ENCODE peak calls at places on chromosomes 13 and 19, in five cellular contexts. One of them, this sample, is unnamed. For H3K4me1, the result is how much of the 10 kb centered on the place peaks cover.

GRCh38 chr19:1935484-1936208 is 5.3 kb upstream of the CSNK1G2 start:
- DNase-seq in mesendoderm: peak
- DNase-seq in GM23338: peak
- DNase-seq in PC-3: peak
- DNase-seq in IMR-90: peak
- DNase-seq in this sample: peak

GRCh38 chr13:99150575-99151370 is 49.9 kb upstream of the UBAC2 start:
- DNase-seq in mesendoderm: no peak
- DNase-seq in GM23338: no peak
- DNase-seq in PC-3: peak
- DNase-seq in IMR-90: peak
- DNase-seq in this sample: peak

GRCh38 chr19:47707135-47707925 is 5.9 kb upstream of the EHD2 start:
- DNase-seq in mesendoderm: peak
- DNase-seq in GM23338: peak
- DNase-seq in PC-3: peak
- DNase-seq in IMR-90: peak
- DNase-seq in this sample: peak

GRCh38 chr19:29383696-29384095 is 142.1 kb upstream of the VSTM2B start:
- DNase-seq in mesendoderm: no peak
- DNase-seq in GM23338: no peak
- DNase-seq in PC-3: no peak
- DNase-seq in IMR-90: no peak
- DNase-seq in this sample: no peak

GRCh38 chr13:32962342-32962741 is 53.9 kb upstream of the KL start:
- DNase-seq in mesendoderm: no peak
- DNase-seq in GM23338: no peak
- DNase-seq in PC-3: no peak
- DNase-seq in IMR-90: no peak
- DNase-seq in this sample: no peak

GRCh38 chr19:53809518-53810186 is 14.5 kb downstream of the NLRP12 start:
- DNase-seq in mesendoderm: peak
- DNase-seq in GM23338: peak
- DNase-seq in PC-3: peak
- DNase-seq in IMR-90: no peak
- DNase-seq in this sample: no peak

GRCh38 chr19:42269518-42270345 is 680 bp downstream of the CIC start:
- DNase-seq in mesendoderm: no peak
- DNase-seq in GM23338: no peak
- DNase-seq in PC-3: no peak
- DNase-seq in IMR-90: no peak
- DNase-seq in this sample: no peak

GRCh38 chr19:41868120-41868988 is 8.3 kb downstream of the RPS19 start:
- DNase-seq in mesendoderm: no peak
- DNase-seq in GM23338: no peak
- DNase-seq in PC-3: no peak
- DNase-seq in IMR-90: no peak
- DNase-seq in this sample: no peak

GRCh38 chr19:7099597-7099921 is 30.1 kb downstream of the ZNF557 start:
- DNase-seq in mesendoderm: no peak
- DNase-seq in GM23338: no peak
- DNase-seq in PC-3: peak
- DNase-seq in IMR-90: no peak
- DNase-seq in this sample: no peak

GRCh38 chr19:35206379-35206778 is 22.2 kb downstream of the FAM187B start:
- DNase-seq in mesendoderm: no peak
- DNase-seq in GM23338: no peak
- DNase-seq in PC-3: no peak
- DNase-seq in IMR-90: no peak
- DNase-seq in this sample: peak

GRCh38 chr19:18065173-18065495 is 21.6 kb downstream of the IL12RB1 start:
- DNase-seq in mesendoderm: no peak
- DNase-seq in GM23338: no peak
- DNase-seq in PC-3: no peak
- DNase-seq in IMR-90: no peak
- DNase-seq in this sample: no peak
- H3K4me3 ChIP-seq in mesendoderm: no peak
- H3K4me3 ChIP-seq in GM23338: no peak
- H3K4me3 ChIP-seq in PC-3: no peak
- H3K4me3 ChIP-seq in IMR-90: no peak
- H3K4me3 ChIP-seq in this sample: no peak

GRCh38 chr13:45166858-45167257 is 34.0 kb downstream of the KCTD4 start:
- DNase-seq in mesendoderm: no peak
- DNase-seq in GM23338: no peak
- DNase-seq in PC-3: no peak
- DNase-seq in IMR-90: no peak
- DNase-seq in this sample: peak

GRCh38 chr13:45162821-45163220 is 38.0 kb downstream of the KCTD4 start:
- DNase-seq in mesendoderm: no peak
- DNase-seq in GM23338: no peak
- DNase-seq in PC-3: peak
- DNase-seq in IMR-90: peak
- DNase-seq in this sample: peak

GRCh38 chr13:45167611-45168554 is 33.0 kb downstream of the KCTD4 start:
- DNase-seq in mesendoderm: peak
- DNase-seq in GM23338: no peak
- DNase-seq in PC-3: peak
- DNase-seq in IMR-90: no peak
- DNase-seq in this sample: peak

GRCh38 chr13:45174478-45174877 is 26.4 kb downstream of the KCTD4 start:
- DNase-seq in mesendoderm: no peak
- DNase-seq in GM23338: no peak
- DNase-seq in PC-3: no peak
- DNase-seq in IMR-90: no peak
- DNase-seq in this sample: no peak

DNA sequence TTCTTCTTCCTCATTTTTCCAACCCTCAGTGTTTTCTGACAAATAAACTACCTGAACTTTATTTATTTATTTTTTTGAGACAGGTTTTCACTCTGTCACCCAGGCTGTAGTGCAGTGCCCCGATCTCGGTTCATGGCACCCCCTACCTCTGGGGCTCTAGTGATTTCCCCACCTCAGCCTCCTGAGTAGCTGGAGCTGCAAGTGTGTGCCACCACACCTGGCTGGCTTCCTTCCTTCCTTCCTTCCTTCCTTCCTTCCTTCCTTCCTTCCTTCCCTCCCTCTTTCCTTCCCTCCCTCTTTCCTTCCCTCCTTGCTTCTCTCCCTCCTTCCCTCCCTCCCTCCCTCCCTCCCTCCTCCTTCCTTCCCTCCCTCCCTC is 32.3 kb downstream of the KCTD4 start:
- DNase-seq in mesendoderm: no peak
- DNase-seq in GM23338: no peak
- DNase-seq in PC-3: no peak
- DNase-seq in IMR-90: no peak
- DNase-seq in this sample: no peak
- H3K4me2 ChIP-seq in mesendoderm: no peak
- H3K4me2 ChIP-seq in GM23338: no peak
- H3K4me2 ChIP-seq in PC-3: no peak
- H3K4me2 ChIP-seq in IMR-90: no peak
- H3K4me2 ChIP-seq in this sample: no peak

DNA sequence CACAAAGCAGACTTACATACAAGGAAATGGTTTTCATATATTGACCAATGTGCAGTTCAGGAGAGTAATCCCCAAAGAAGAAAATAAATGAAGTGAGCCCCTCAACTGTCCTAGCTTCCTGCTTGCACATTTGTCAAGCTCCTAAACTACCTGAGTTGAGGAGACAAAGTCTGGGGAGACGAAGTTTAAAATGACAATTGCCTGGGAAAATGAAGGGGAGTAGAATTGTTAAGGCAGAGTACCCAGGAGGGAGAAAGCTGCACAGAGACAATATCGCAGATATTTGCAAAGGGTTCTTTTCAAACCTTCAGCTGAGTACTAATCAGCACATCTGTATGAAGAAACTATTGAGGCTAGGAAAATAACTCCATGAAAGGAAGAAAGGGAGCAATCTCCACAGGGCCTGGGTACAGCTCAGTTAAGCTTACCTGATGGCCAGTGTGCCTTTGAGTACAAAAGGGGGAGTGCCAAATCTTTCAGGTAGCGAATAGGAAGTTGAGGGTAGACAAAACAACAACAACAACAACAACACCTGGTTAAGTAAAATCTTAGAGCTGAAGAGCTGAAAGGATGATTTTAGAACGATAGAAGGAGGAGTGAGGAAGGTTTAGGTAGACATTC is 1700.1 kb upstream of the PRR20A start:
- DNase-seq in mesendoderm: no peak
- DNase-seq in GM23338: peak
- DNase-seq in PC-3: no peak
- DNase-seq in IMR-90: no peak
- DNase-seq in this sample: no peak
- H3K4me1 ChIP-seq in mesendoderm: under half
- H3K4me1 ChIP-seq in GM23338: under half
- H3K4me1 ChIP-seq in PC-3: under half
- H3K4me1 ChIP-seq in IMR-90: under half
- H3K4me1 ChIP-seq in this sample: under half

GRCh38 chr13:92044351-92044750 is 645.9 kb downstream of the GPC5 start:
- DNase-seq in mesendoderm: no peak
- DNase-seq in GM23338: no peak
- DNase-seq in PC-3: no peak
- DNase-seq in IMR-90: no peak
- DNase-seq in this sample: no peak
- H3K4me3 ChIP-seq in mesendoderm: no peak
- H3K4me3 ChIP-seq in GM23338: no peak
- H3K4me3 ChIP-seq in PC-3: no peak
- H3K4me3 ChIP-seq in IMR-90: no peak
- H3K4me3 ChIP-seq in this sample: no peak